ENCODE peak calls at places on chromosomes 4 and X, in four cellular contexts. X is GM23248, C is mesendoderm, F is AG04450. K is an unnamed sample.

GRCh38 chr4:139873111-139873866 is 207.7 kb downstream of the MGST2 start:
- DNase-seq in C (no peak), F (no peak), X (peak), K (no peak)

GRCh38 chr4:183872531-183872930 is 32.6 kb upstream of the STOX2 start:
- DNase-seq in F (no peak), X (peak), C (no peak), K (no peak)

GRCh38 chrX:111410451-111410850 is 1.5 kb downstream of the DCX start:
- DNase-seq in C (no peak), F (no peak), X (no peak), K (no peak)

GRCh38 chr4:184237612-184238011 is 19.9 kb upstream of the ENPP6 start:
- DNase-seq in F (no peak), C (no peak), X (peak), K (no peak)

GRCh38 chr4:27398911-27399310 is 538.3 kb downstream of the STIM2 start:
- DNase-seq in X (peak), F (no peak), C (no peak), K (no peak)

GRCh38 chr4:133464311-133464710 is 315.2 kb downstream of the PCDH10 start:
- DNase-seq in C (no peak), F (no peak), X (no peak), K (no peak)

GRCh38 chr4:121696641-121697461 is at the start of gene ANXA5:
- DNase-seq in X (peak), C (peak), F (peak), K (peak)

GRCh38 chr4:3732076-3733028 is 33.8 kb upstream of the ADRA2C start:
- DNase-seq in X (no peak), F (no peak), C (no peak), K (no peak)

GRCh38 chrX:129961180-129962083 is 21.0 kb upstream of the BCORL1 start:
- DNase-seq in X (peak), C (peak), F (no peak), K (peak)

GRCh38 chr4:10460313-10461047 is 3.3 kb upstream of the ZNF518B start:
- DNase-seq in C (no peak), X (no peak), F (no peak), K (no peak)

DNA sequence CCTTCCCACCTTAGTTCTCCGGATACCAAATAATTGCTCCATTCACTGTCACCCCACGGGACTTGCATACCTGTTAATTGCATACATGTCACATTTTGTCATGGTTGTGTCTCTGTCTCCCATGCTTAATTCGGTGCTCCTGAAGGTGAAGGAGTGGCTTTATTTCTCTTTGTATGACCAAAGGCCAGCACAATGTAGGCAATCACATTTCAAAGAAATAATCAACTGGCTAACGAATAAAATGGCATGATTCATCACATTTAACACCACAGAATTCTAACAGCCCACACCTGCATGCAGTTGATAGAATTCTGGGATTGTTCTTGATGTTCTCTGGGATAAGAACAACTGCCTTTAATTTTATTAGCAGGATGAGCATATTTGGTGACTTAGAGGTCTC is 59.3 kb downstream of the ATXN3L start:
- DNase-seq in C (peak), F (no peak), X (no peak), K (no peak)
- H3K27ac ChIP-seq in C (no peak), F (no peak), X (no peak), K (no peak)

DNA sequence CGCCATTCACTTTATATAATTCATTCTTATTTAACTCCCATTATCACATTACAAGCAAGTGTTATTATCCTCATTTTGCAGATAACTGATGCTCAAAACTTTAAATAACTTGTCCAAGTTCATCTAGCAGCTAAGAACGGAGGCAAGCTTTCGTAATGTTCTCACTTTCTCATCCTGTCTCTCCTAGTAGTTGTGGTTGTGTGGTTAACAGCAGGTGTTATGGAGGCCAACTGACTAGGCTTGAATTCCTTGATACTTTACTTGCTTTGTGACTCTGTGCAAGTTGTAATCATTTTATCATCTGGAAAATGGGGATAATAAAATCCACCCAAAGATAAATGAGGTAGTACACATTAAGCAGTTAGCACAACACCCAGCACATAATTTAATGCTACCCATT is 109.9 kb upstream of the PTPN13 start:
- DNase-seq in F (no peak), X (no peak), C (no peak), K (no peak)
- H3K27ac ChIP-seq in F (no peak), X (no peak), C (no peak), K (no peak)

DNA sequence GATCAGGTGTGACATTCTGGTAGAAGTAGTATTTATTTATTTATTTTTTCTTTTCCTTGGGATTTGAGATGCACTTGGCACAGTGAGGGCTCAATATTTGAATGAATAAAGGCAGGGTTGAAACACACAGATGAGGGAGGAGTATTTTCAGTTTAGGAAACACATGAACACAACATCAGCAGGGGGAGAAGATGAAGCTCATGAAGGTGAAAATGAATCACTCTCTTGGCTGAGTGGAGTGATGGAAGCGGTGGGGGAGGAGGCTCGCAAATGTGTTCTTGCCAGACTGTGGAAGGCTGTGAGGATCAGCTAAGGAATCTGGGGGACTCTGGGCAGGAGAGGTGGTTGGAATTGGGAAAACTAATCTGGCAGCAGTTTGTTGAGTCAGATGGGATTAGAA is 55.3 kb downstream of the ARHGAP10 start:
- DNase-seq in C (peak), X (peak), F (no peak), K (peak)
- H3K27ac ChIP-seq in C (no peak), X (no peak), F (no peak), K (no peak)

GRCh38 chr4:113825272-113825671 is 63.7 kb upstream of the CAMK2D start:
- DNase-seq in X (no peak), F (no peak), C (no peak), K (no peak)
- H3K27ac ChIP-seq in X (no peak), F (no peak), C (no peak), K (no peak)

GRCh38 chr4:1638272-1638598 is 45.9 kb downstream of the FAM53A start:
- DNase-seq in C (no peak), F (no peak), X (no peak), K (no peak)

GRCh38 chr4:1637580-1638271 is 46.4 kb downstream of the FAM53A start:
- DNase-seq in F (no peak), C (no peak), X (no peak), K (no peak)

GRCh38 chr4:1636490-1637211 is 47.5 kb downstream of the FAM53A start:
- DNase-seq in C (no peak), F (no peak), X (no peak), K (no peak)

GRCh38 chr4:1633993-1634392 is 50.1 kb downstream of the FAM53A start:
- DNase-seq in X (no peak), C (no peak), F (no peak), K (no peak)

GRCh38 chr4:1635452-1635851 is 48.7 kb downstream of the FAM53A start:
- DNase-seq in F (no peak), X (no peak), C (no peak), K (no peak)
- H3K27ac ChIP-seq in F (no peak), X (no peak), C (no peak), K (no peak)

DNA sequence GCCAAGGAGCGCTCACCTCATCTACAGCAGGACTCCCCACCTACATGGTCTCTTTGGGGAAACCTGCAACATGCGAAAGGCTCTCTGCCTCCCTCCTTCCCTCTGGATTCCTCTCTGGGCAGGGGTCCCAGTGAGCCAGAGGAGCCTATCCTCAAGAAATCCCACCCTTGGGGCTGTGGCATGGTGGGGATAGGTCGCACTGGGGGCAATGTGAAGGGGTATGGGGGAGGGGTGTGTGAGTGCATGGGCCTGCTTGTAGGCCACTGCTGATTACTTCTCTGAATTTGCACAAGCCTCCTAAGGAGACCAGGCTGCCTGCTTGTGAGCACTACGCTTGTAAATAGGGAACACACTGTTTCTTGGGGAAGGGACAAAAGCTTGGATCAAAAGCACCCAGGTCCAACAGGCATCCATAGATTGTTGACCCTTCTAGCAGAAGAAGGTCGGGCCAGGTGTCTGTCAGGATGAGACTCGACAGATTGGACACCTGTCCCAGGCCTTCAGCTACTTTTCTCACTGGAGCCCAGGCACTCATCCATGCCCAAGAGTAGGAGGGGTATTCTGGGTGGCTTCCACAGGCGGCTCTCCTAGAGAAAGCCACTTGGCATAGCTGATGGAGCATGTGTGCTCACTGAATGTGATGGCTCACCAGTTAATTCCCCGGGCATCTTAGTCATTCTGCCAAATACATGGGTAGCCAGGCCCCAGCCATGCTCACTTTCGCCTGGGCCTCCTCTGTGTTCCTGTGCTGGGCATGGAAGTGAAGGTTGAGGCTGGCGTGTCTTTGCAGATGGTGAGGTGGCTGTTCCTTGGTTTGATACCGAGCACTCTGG is 75.0 kb downstream of the NBDY start:
- DNase-seq in C (peak), F (no peak), X (peak), K (no peak)
- H3K27ac ChIP-seq in C (no peak), F (no peak), X (no peak), K (no peak)

GRCh38 chrX:97527725-97528124 is 644.0 kb downstream of the RPA4 start:
- DNase-seq in X (no peak), C (no peak), F (no peak), K (no peak)

GRCh38 chrX:97524997-97525396 is 641.3 kb downstream of the RPA4 start:
- DNase-seq in C (peak), F (no peak), X (peak), K (peak)

GRCh38 chrX:97525981-97526380 is 642.3 kb downstream of the RPA4 start:
- DNase-seq in X (no peak), F (no peak), C (no peak), K (no peak)

GRCh38 chrX:97531824-97532223 is 648.1 kb downstream of the RPA4 start:
- DNase-seq in C (no peak), F (no peak), X (no peak), K (no peak)

GRCh38 chrX:97529801-97530200 is 646.1 kb downstream of the RPA4 start:
- DNase-seq in C (no peak), X (no peak), F (no peak), K (peak)
- H3K27ac ChIP-seq in C (no peak), X (no peak), F (no peak), K (no peak)

DNA sequence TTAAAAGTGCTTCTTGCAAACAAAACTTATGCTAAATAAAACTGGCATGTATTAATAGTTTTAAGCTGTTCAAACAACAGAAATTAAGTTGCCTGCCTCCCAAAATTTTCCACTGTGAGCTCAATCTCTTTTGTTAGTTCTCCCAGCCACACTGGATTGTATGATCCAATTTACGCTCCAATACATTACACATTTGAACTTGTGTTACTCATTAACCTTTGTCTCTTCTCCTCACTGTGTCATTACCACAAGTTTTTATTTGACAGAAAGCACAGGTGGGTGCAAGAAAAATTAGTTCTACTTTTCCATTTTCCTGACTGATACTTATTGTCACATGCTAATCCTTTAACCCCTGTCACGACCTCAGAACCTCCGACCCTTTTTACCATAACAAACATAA is 55.5 kb downstream of the SHISA3 start:
- DNase-seq in F (no peak), X (no peak), C (no peak), K (no peak)
- H3K27ac ChIP-seq in F (no peak), X (no peak), C (no peak), K (no peak)